ENCODE peak calls at places on chromosomes 7 and 10, in five cellular contexts. Q is Calu3, K is GF-D8, O is DMS53, I is fibroblast of lung. C is an unnamed sample.

GRCh38 chr7:44158873-44159631 is 17.9 kb upstream of the MYL7 start:
- DNase-seq in Q (no peak), K (no peak), O (no peak), I (no peak), C (no peak)

GRCh38 chr10:97771913-97772823 is at the start of gene SFRP5:
- DNase-seq in Q (no peak), K (no peak), O (no peak), I (no peak), C (no peak)

GRCh38 chr10:804787-805634 is 115.5 kb upstream of the DIP2C start:
- DNase-seq in Q (no peak), K (no peak), O (no peak), I (no peak), C (no peak)

GRCh38 chr7:83162402-83163256 is at the start of gene PCLO:
- DNase-seq in Q (peak), K (no peak), O (peak), I (peak), C (peak)

GRCh38 chr10:112985701-112986510 is 35.9 kb downstream of the TCF7L2 start:
- DNase-seq in Q (no peak), K (peak), O (no peak), I (peak), C (no peak)

GRCh38 chr7:132618271-132618955 is 42.1 kb upstream of the PLXNA4 start:
- DNase-seq in Q (no peak), K (no peak), O (no peak), I (no peak), C (no peak)

GRCh38 chr7:102286237-102287081 is at the start of gene SH2B2:
- DNase-seq in Q (peak), K (peak), O (peak), I (peak), C (no peak)

GRCh38 chr10:121653608-121654007 is 55.4 kb upstream of the FGFR2 start:
- DNase-seq in Q (no peak), K (no peak), O (no peak), I (no peak), C (no peak)

GRCh38 chr7:34339061-34339526 is 318.9 kb upstream of the NPSR1 start:
- DNase-seq in Q (no peak), K (no peak), O (no peak), I (no peak), C (no peak)

GRCh38 chr7:159086301-159086925 is 58.3 kb downstream of the VIPR2 start:
- DNase-seq in Q (no peak), K (no peak), O (no peak), I (no peak), C (peak)

GRCh38 chr7:120856621-120857352 is 1.2 kb downstream of the TSPAN12 start:
- DNase-seq in Q (peak), K (no peak), O (peak), I (peak), C (no peak)

GRCh38 chr7:157433628-157434027 is 96.8 kb downstream of the DNAJB6 start:
- DNase-seq in Q (no peak), K (no peak), O (no peak), I (no peak), C (no peak)

GRCh38 chr7:48703446-48703845 is 220.9 kb upstream of the CDC14C start:
- DNase-seq in Q (no peak), K (no peak), O (no peak), I (no peak), C (no peak)

GRCh38 chr10:117131390-117132327 is 6.4 kb downstream of the VAX1 start:
- DNase-seq in Q (no peak), K (no peak), O (no peak), I (no peak), C (peak)

GRCh38 chr10:101464082-101464481 is 110.1 kb downstream of the BTRC start:
- DNase-seq in Q (no peak), K (no peak), O (no peak), I (no peak), C (no peak)

GRCh38 chr7:141147482-141147881 is 73.6 kb downstream of the TMEM178B start:
- DNase-seq in Q (no peak), K (no peak), O (no peak), I (no peak), C (no peak)

GRCh38 chr10:30775779-30776591 is 146.4 kb upstream of the LYZL2 start:
- DNase-seq in Q (no peak), K (no peak), O (no peak), I (peak), C (no peak)

GRCh38 chr7:130345106-130345505 is 490 bp downstream of the CPA5 start:
- DNase-seq in Q (no peak), K (no peak), O (no peak), I (no peak), C (no peak)

GRCh38 chr10:4767033-4767814 is 58.8 kb upstream of the AKR1E2 start:
- DNase-seq in Q (peak), K (no peak), O (peak), I (peak), C (no peak)

GRCh38 chr7:157607218-157607617 is 270.4 kb downstream of the DNAJB6 start:
- DNase-seq in Q (no peak), K (no peak), O (no peak), I (no peak), C (no peak)

GRCh38 chr7:44979481-44980392 is 922 bp upstream of the MYO1G start:
- DNase-seq in Q (no peak), K (no peak), O (no peak), I (peak), C (no peak)

GRCh38 chr10:5265139-5265538 is 68.5 kb downstream of the AKR1C4 start:
- DNase-seq in Q (no peak), K (no peak), O (no peak), I (no peak), C (no peak)

GRCh38 chr10:95297402-95297801 is 6.6 kb upstream of the PDLIM1 start:
- DNase-seq in Q (no peak), K (no peak), O (peak), I (no peak), C (no peak)